ENCODE peak calls at places on chromosomes 1 and 21, in four cellular contexts. A, Q, F and I are unnamed samples.

GRCh38 chr1:114554577-114554976 is 26.8 kb downstream of the BCAS2 start:
- DNase-seq in F (no peak), Q (no peak), A (no peak), I (peak; percentile 5)

GRCh38 chr1:197144570-197145325 is 1.7 kb downstream of the ASPM start:
- DNase-seq in A (peak; percentile 68), F (no peak), Q (no peak), I (peak; percentile 77)

GRCh38 chr1:151156515-151156819 is at the start of gene TNFAIP8L2:
- DNase-seq in Q (peak; percentile 41), F (peak; percentile 56), A (no peak), I (no peak)

GRCh38 chr21:16455978-16456377 is 726.2 kb downstream of the USP25 start:
- DNase-seq in F (no peak), A (no peak), Q (no peak), I (no peak)

GRCh38 chr1:21270086-21270689 is 20.1 kb downstream of the ECE1 start:
- DNase-seq in A (peak; percentile 72), Q (peak; percentile 60), F (peak; percentile 79), I (peak; percentile 56)

GRCh38 chr1:229223498-229223897 is 47.4 kb upstream of the RAB4A start:
- DNase-seq in A (no peak), F (no peak), Q (no peak), I (peak; percentile 24)

GRCh38 chr1:12088607-12089006 is 25.5 kb downstream of the TNFRSF8 start:
- DNase-seq in F (no peak), Q (peak; percentile 92), A (no peak), I (no peak)

GRCh38 chr1:170555370-170555769 is 23.4 kb downstream of the GORAB start:
- DNase-seq in A (peak; percentile 61), F (no peak), Q (no peak), I (no peak)

GRCh38 chr1:15504436-15504835 is 19.6 kb downstream of the CASP9 start:
- DNase-seq in F (no peak), Q (no peak), A (no peak), I (no peak)

GRCh38 chr1:91781371-91781825 is 104.6 kb downstream of the TGFBR3 start:
- DNase-seq in A (peak; percentile 92), Q (no peak), F (no peak), I (peak; percentile 13)

GRCh38 chr1:230112782-230113181 is 45.7 kb downstream of the GALNT2 start:
- DNase-seq in F (no peak), Q (no peak), A (no peak), I (no peak)

GRCh38 chr1:39858315-39858714 is 25.0 kb downstream of the TRIT1 start:
- DNase-seq in F (no peak), Q (no peak), A (no peak), I (no peak)

GRCh38 chr1:25619101-25619890 is 2.7 kb downstream of the MAN1C1 start:
- DNase-seq in Q (no peak), F (no peak), A (no peak), I (no peak)

GRCh38 chr1:244322791-244323521 is 128.8 kb downstream of the ADSS2 start:
- DNase-seq in A (peak; percentile 97), F (no peak), Q (no peak), I (peak; percentile 98)

GRCh38 chr1:243605604-243606003 is 244.4 kb downstream of the AKT3 start:
- DNase-seq in A (peak; percentile 46), F (no peak), Q (no peak), I (no peak)

GRCh38 chr1:45621501-45621836 is 2.4 kb downstream of the CCDC17 start:
- DNase-seq in F (peak; percentile 43), Q (no peak), A (no peak), I (no peak)

GRCh38 chr1:68036946-68037345 is 13.5 kb downstream of the DIRAS3 start:
- DNase-seq in Q (no peak), A (no peak), F (no peak), I (no peak)

GRCh38 chr1:76284842-76285241 is 210.3 kb downstream of the ST6GALNAC3 start:
- DNase-seq in A (no peak), Q (no peak), F (no peak), I (no peak)

GRCh38 chr1:26469558-26469957 is 2.7 kb upstream of the HMGN2 start:
- DNase-seq in Q (no peak), A (no peak), F (no peak), I (no peak)

GRCh38 chr1:219713981-219714381 is 101.1 kb upstream of the ZC3H11B start:
- DNase-seq in Q (no peak), A (no peak), F (no peak), I (no peak)

GRCh38 chr1:164310166-164310565 is 248.8 kb upstream of the PBX1 start:
- DNase-seq in A (peak; percentile 54), F (no peak), Q (no peak), I (no peak)

GRCh38 chr1:1086911-1087341 is 12.8 kb upstream of the RNF223 start:
- DNase-seq in F (no peak), A (no peak), Q (no peak), I (no peak)

GRCh38 chr1:41791667-41792484 is 126.8 kb downstream of the HIVEP3 start:
- DNase-seq in Q (peak; percentile 50), F (no peak), A (no peak), I (no peak)

GRCh38 chr1:236773919-236774318 is 21.2 kb upstream of the MTR start:
- DNase-seq in A (no peak), F (no peak), Q (no peak), I (no peak)

GRCh38 chr1:23371987-23372386 is 2.4 kb upstream of the ZNF436 start:
- DNase-seq in F (no peak), Q (no peak), A (no peak), I (no peak)

GRCh38 chr1:243924188-243924587 is 74.1 kb upstream of the AKT3 start:
- DNase-seq in Q (no peak), A (peak; percentile 89), F (no peak), I (peak; percentile 75)

GRCh38 chr21:32956257-32956656 is 69.5 kb upstream of the OLIG2 start:
- DNase-seq in Q (no peak), A (no peak), F (no peak), I (no peak)

GRCh38 chr1:58929667-58930325 is 145.9 kb upstream of the JUN start:
- DNase-seq in F (no peak), Q (no peak), A (no peak), I (no peak)